ENCODE peak calls at places on chromosomes 7 and 10, in ten cellular contexts. R is lower lobe of right lung, T is SK-N-SH, P is GM12865, N is mesenchymal stem cell, Q is cardiac muscle cell, D is OCI-LY7, W is cardiac fibroblast, Z is H7, F is lung. B is an unnamed sample.

GRCh38 chr7:32221756-32222155 is 151.5 kb upstream of the PDE1C start:
- DNase-seq in R (no peak), T (no peak), P (no peak), N (no peak), Q (no peak), D (no peak), W (no peak), Z (no peak), F (no peak), B (no peak)

GRCh38 chr10:70695241-70696030 is 23.1 kb downstream of the ADAMTS14 start:
- DNase-seq in R (no peak), T (no peak), P (no peak), N (no peak), Q (no peak), D (no peak), W (no peak), Z (no peak), F (no peak), B (no peak)

GRCh38 chr7:132932321-132933075 is 149.4 kb downstream of the CHCHD3 start:
- DNase-seq in R (no peak), T (no peak), P (no peak), N (no peak), Q (no peak), D (no peak), W (no peak), Z (peak), F (no peak), B (no peak)

GRCh38 chr10:60148266-60148840 is 241.3 kb downstream of the ANK3 start:
- DNase-seq in R (no peak), T (no peak), P (no peak), N (peak), Q (peak), D (no peak), W (peak), Z (no peak), F (no peak), B (no peak)

GRCh38 chr7:31113660-31114059 is 61.6 kb downstream of the ADCYAP1R1 start:
- DNase-seq in R (no peak), T (no peak), P (no peak), N (no peak), Q (no peak), D (no peak), W (no peak), Z (no peak), F (no peak), B (no peak)

GRCh38 chr7:43530553-43531410 is 52.1 kb upstream of the STK17A start:
- DNase-seq in R (no peak), T (no peak), P (no peak), N (no peak), Q (no peak), D (no peak), W (no peak), Z (no peak), F (no peak), B (no peak)

GRCh38 chr7:96401200-96401599 is 79.3 kb upstream of the SLC25A13 start:
- DNase-seq in R (no peak), T (no peak), P (no peak), N (no peak), Q (peak), D (no peak), W (peak), Z (no peak), F (no peak), B (no peak)

GRCh38 chr10:120734476-120735078 is 116.6 kb upstream of the WDR11 start:
- DNase-seq in R (no peak), T (no peak), P (no peak), N (no peak), Q (peak), D (no peak), W (peak), Z (no peak), F (no peak), B (no peak)

GRCh38 chr7:45569290-45569685 is 4.9 kb upstream of the ADCY1 start:
- DNase-seq in R (no peak), T (peak), P (no peak), N (no peak), Q (no peak), D (no peak), W (no peak), Z (peak), F (no peak), B (no peak)

GRCh38 chr10:123136806-123137642 is 1.3 kb downstream of the HMX3 start:
- DNase-seq in R (no peak), T (no peak), P (peak), N (peak), Q (no peak), D (no peak), W (no peak), Z (peak), F (no peak), B (no peak)
- H3K4me3 ChIP-seq in R (peak), T (no peak), P (peak), N (peak), Q (peak), D (no peak), W (peak), Z (peak), F (no peak), B (peak)

GRCh38 chr7:134366481-134366880 is 49.8 kb upstream of the SLC35B4 start:
- DNase-seq in R (no peak), T (no peak), P (no peak), N (no peak), Q (peak), D (no peak), W (peak), Z (no peak), F (no peak), B (no peak)

GRCh38 chr7:134364619-134365037 is 47.9 kb upstream of the SLC35B4 start:
- DNase-seq in R (no peak), T (no peak), P (no peak), N (peak), Q (peak), D (no peak), W (peak), Z (no peak), F (no peak), B (no peak)

GRCh38 chr7:134367956-134368749 is 51.4 kb upstream of the SLC35B4 start:
- DNase-seq in R (no peak), T (no peak), P (no peak), N (no peak), Q (no peak), D (no peak), W (no peak), Z (no peak), F (no peak), B (no peak)

GRCh38 chr7:134362587-134363483 is 46.1 kb upstream of the SLC35B4 start:
- DNase-seq in R (no peak), T (no peak), P (no peak), N (peak), Q (peak), D (no peak), W (peak), Z (no peak), F (no peak), B (no peak)

DNA sequence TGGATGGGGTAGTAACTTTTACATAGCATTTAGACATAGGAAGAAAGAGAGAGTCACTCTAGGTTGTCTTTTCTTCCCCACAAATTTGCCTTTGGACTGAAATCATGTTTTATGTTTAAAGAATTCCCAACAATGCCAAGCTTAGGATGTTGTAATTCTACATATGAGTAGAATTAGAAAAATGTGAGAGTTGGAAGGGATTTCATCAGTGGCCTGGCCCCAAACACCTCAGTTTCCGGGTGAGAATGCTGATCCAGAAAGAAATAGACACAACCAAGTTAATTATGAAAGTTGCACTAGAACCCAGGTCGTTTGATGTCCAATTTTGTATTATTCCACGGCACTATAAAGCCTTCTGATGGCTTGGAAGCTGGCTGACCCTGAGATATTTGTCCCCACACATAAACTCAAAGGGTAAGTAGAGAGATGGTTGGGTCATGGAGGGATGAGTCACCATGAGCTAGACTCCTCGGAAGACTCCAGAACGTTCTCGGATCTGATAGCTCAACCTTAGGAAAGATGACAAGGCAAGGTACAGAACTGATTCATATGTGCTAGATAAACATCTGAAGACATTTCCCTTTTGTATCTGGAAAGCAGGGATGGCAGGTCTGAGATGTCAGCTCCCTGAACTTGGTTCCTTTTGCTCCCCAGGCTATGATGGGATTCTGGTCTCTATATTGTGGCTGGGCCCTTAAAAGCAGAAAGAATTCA is 48.8 kb upstream of the SLC35B4 start:
- DNase-seq in R (no peak), T (no peak), P (no peak), N (no peak), Q (peak), D (no peak), W (peak), Z (no peak), F (no peak), B (no peak)
- H3K4me3 ChIP-seq in R (no peak), T (no peak), P (no peak), N (no peak), Q (no peak), D (no peak), W (no peak), Z (no peak), F (no peak), B (no peak)

GRCh38 chr7:38215734-38216670 is 38.0 kb downstream of the STARD3NL start:
- DNase-seq in R (peak), T (peak), P (peak), N (peak), Q (peak), D (peak), W (peak), Z (peak), F (peak), B (peak)
- H3K4me3 ChIP-seq in R (no peak), T (no peak), P (no peak), N (no peak), Q (no peak), D (no peak), W (no peak), Z (no peak), F (no peak), B (no peak)

GRCh38 chr10:14558025-14558424 is 216.7 kb downstream of the FAM107B start:
- DNase-seq in R (no peak), T (no peak), P (no peak), N (no peak), Q (no peak), D (no peak), W (no peak), Z (no peak), F (no peak), B (no peak)

GRCh38 chr10:14554843-14555205 is 219.9 kb downstream of the FAM107B start:
- DNase-seq in R (no peak), T (no peak), P (peak), N (no peak), Q (no peak), D (no peak), W (no peak), Z (no peak), F (no peak), B (no peak)

GRCh38 chr10:14555806-14556205 is 218.9 kb downstream of the FAM107B start:
- DNase-seq in R (no peak), T (no peak), P (peak), N (no peak), Q (no peak), D (no peak), W (no peak), Z (peak), F (no peak), B (no peak)

GRCh38 chr10:14557573-14557972 is 217.1 kb downstream of the FAM107B start:
- DNase-seq in R (no peak), T (no peak), P (no peak), N (no peak), Q (no peak), D (no peak), W (no peak), Z (no peak), F (no peak), B (no peak)

DNA sequence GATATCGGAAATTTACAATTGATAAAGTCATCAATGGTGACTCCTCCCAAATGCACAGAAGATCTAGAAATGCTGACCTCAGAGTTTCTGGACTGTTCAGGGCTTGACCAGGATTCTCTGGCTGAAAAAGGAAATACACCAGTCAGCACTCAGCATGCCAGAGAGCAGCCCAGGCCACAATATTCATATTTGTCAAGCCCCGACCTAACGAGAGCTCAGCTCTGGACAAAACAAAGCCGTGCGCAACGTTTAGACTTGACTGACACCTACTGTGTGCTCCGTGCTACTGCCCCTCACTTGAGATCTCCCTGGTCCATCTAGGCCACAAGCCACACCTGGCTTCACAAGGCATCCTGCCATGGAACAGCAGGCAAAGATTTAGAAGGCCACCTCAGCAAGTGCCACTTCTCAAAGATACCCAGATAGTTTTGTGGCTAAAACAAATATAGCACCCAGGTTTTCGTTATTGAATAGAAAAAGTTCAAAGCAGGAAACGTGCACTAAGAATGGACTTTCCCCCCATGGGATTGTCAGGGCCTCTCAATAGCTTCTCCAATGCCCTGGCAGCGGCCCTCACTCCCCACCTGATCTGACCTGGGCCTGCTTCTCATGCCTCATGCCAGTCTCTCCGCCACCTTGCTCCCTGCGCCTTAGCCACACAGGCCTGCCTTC is 218.3 kb downstream of the FAM107B start:
- DNase-seq in R (peak), T (no peak), P (peak), N (no peak), Q (no peak), D (peak), W (no peak), Z (peak), F (no peak), B (no peak)
- H3K4me3 ChIP-seq in R (no peak), T (no peak), P (no peak), N (no peak), Q (no peak), D (peak), W (no peak), Z (no peak), F (no peak), B (no peak)

DNA sequence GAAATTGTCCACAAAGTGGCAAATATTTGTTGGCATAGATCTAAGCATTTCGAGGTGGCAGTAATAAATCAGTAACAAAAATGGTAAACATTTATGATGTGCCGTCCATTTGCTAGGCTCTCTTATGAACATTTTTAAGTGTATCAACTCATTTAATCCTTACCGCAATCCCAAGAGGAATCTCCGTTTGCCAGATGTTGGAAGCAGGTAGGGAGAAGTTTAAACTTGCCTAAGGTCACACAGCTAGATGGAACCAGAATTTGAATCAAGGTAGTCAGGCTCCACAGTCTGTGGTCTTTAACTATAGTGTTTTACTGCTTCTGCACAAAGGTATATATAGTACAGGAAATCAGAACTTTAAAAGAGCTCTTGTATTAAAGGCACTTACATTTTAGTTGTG is 2.6 kb downstream of the MKLN1 start:
- DNase-seq in R (no peak), T (no peak), P (no peak), N (no peak), Q (no peak), D (no peak), W (no peak), Z (no peak), F (no peak), B (no peak)
- H3K4me3 ChIP-seq in R (no peak), T (peak), P (no peak), N (peak), Q (peak), D (peak), W (no peak), Z (no peak), F (no peak), B (no peak)

GRCh38 chr10:32376027-32376426 is 29.1 kb upstream of the EPC1 start:
- DNase-seq in R (no peak), T (no peak), P (no peak), N (no peak), Q (no peak), D (no peak), W (no peak), Z (no peak), F (no peak), B (no peak)
- H3K4me3 ChIP-seq in R (peak), T (peak), P (peak), N (peak), Q (peak), D (peak), W (no peak), Z (no peak), F (no peak), B (no peak)

DNA sequence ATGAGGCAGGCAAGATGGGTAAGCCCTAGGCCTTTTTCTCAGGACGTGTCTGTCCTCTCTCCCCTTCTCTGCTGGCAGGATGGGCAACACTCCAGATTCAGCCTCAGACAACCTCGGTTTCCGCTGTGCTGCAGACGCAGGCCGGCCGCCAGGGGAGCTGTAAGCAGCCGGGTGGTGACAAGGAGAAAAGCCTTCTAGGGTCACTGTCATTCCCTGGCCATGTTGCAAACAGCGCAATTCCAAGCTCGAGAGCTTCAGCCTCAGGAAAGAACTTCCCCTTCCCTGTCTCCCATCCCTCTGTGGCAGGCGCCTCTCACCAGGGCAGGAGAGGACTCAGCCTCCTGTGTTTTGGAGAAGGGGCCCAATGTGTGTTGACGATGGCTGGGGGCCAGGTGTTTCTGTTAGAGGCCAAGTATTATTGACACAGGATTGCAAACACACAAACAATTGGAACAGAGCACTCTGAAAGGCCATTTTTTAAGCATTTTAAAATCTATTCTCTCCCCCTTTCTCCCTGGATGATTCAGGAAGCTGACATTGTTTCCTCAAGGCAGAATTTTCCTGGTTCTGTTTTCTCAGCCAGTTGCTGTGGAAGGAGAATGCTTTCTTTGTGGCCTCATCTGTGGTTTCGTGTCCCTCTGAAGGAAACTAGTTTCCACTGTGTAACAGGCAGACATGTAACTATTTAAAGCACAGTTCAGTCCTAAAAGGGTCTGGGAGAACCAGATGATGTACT is 13.1 kb downstream of the PHKG1 start:
- DNase-seq in R (peak), T (peak), P (no peak), N (no peak), Q (peak), D (no peak), W (peak), Z (peak), F (peak), B (no peak)
- H3K4me3 ChIP-seq in R (no peak), T (no peak), P (no peak), N (no peak), Q (no peak), D (no peak), W (no peak), Z (no peak), F (no peak), B (no peak)

DNA sequence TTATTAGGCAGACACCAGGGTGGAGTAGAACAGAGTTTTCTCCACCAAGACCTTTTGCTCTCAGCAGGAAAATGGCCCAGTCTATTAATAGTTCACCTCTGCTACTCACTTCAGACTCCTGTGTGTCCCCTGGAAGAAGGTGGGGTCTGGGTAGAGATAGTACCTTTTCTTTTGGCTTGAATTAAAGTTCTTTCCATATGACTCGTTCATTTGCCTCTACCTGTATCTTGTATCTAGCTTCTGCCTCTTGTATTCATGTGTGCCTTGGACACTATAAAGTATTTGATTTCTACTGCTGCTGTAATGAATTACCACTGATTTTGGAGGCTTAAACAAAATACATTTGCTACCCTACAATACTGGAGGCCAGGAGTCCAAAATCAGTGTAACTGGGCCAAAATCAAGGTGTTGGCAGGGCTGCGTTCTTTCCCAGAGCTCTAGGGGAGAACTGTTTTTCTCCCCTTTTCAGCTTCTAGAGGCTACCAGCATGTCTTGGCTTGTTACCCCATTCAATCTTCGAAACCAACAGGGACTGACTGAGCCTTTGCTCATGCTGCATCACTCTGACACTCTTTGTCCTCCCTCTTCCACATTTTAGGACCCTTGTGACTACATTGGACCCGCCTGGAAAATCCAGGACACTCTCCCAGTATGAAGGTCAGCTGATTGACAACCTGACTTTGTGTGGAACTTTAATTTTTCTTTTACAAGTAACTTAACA is 155.6 kb upstream of the PRSS58 start:
- DNase-seq in R (no peak), T (no peak), P (no peak), N (no peak), Q (no peak), D (no peak), W (no peak), Z (no peak), F (no peak), B (no peak)
- H3K4me3 ChIP-seq in R (no peak), T (no peak), P (no peak), N (no peak), Q (no peak), D (no peak), W (no peak), Z (no peak), F (no peak), B (no peak)

B was measured in WERI-Rb-1.